ENCODE peak calls at places on chromosomes 6 and 20, in four cellular contexts. One of them, this sample, is unnamed.
A peak's percentile ranks its signal among the peaks of the same experiment; 100 is the strongest.

GRCh38 chr20:41618807-41619294 is 674 bp upstream of the CHD6 start:
- DNase-seq in trophoblast cell: peak; percentile 9
- DNase-seq in mesenchymal stem cell: peak; percentile 23
- DNase-seq in neuronal stem cell: no peak
- DNase-seq in this sample: no peak

GRCh38 chr6:56521988-56522387 is 120.7 kb downstream of the DST start:
- DNase-seq in trophoblast cell: no peak
- DNase-seq in mesenchymal stem cell: peak; percentile 40
- DNase-seq in neuronal stem cell: no peak
- DNase-seq in this sample: no peak

GRCh38 chr6:44267252-44267651 is 1.9 kb upstream of the NFKBIE start:
- DNase-seq in trophoblast cell: no peak
- DNase-seq in mesenchymal stem cell: no peak
- DNase-seq in neuronal stem cell: no peak
- DNase-seq in this sample: no peak

GRCh38 chr6:24640166-24640565 is 5.8 kb downstream of the KIAA0319 start:
- DNase-seq in trophoblast cell: peak; percentile 95
- DNase-seq in mesenchymal stem cell: no peak
- DNase-seq in neuronal stem cell: no peak
- DNase-seq in this sample: no peak

GRCh38 chr20:33209789-33210188 is 7.4 kb upstream of the BPIFA3 start:
- DNase-seq in trophoblast cell: peak; percentile 95
- DNase-seq in mesenchymal stem cell: peak; percentile 61
- DNase-seq in neuronal stem cell: peak; percentile 85
- DNase-seq in this sample: peak; percentile 84

GRCh38 chr20:6768228-6769185 is 1.0 kb downstream of the BMP2 start:
- DNase-seq in trophoblast cell: no peak
- DNase-seq in mesenchymal stem cell: peak; percentile 61
- DNase-seq in neuronal stem cell: peak; percentile 46
- DNase-seq in this sample: peak; percentile 43

GRCh38 chr6:75368151-75368779 is 83.7 kb upstream of the TMEM30A start:
- DNase-seq in trophoblast cell: peak; percentile 80
- DNase-seq in mesenchymal stem cell: peak; percentile 47
- DNase-seq in neuronal stem cell: peak; percentile 33
- DNase-seq in this sample: peak; percentile 76

GRCh38 chr20:59014680-59015389 is 4.4 kb upstream of the TUBB1 start:
- DNase-seq in trophoblast cell: no peak
- DNase-seq in mesenchymal stem cell: no peak
- DNase-seq in neuronal stem cell: no peak
- DNase-seq in this sample: no peak

GRCh38 chr6:80126657-80127350 is 20.3 kb downstream of the BCKDHB start:
- DNase-seq in trophoblast cell: no peak
- DNase-seq in mesenchymal stem cell: no peak
- DNase-seq in neuronal stem cell: no peak
- DNase-seq in this sample: no peak

GRCh38 chr20:8205996-8206395 is 73.9 kb downstream of the PLCB1 start:
- DNase-seq in trophoblast cell: no peak
- DNase-seq in mesenchymal stem cell: no peak
- DNase-seq in neuronal stem cell: no peak
- DNase-seq in this sample: no peak

GRCh38 chr6:107713214-107713962 is 110.7 kb downstream of the SCML4 start:
- DNase-seq in trophoblast cell: no peak
- DNase-seq in mesenchymal stem cell: no peak
- DNase-seq in neuronal stem cell: no peak
- DNase-seq in this sample: no peak

GRCh38 chr20:4245542-4245941 is 230.2 kb upstream of the RNF24 start:
- DNase-seq in trophoblast cell: no peak
- DNase-seq in mesenchymal stem cell: no peak
- DNase-seq in neuronal stem cell: no peak
- DNase-seq in this sample: no peak

GRCh38 chr6:9516207-9516606 is 898.7 kb downstream of the TFAP2A start:
- DNase-seq in trophoblast cell: peak; percentile 32
- DNase-seq in mesenchymal stem cell: peak; percentile 68
- DNase-seq in neuronal stem cell: peak; percentile 17
- DNase-seq in this sample: peak; percentile 30

GRCh38 chr6:129448965-129449364 is 261.0 kb downstream of the ARHGAP18 start:
- DNase-seq in trophoblast cell: no peak
- DNase-seq in mesenchymal stem cell: no peak
- DNase-seq in neuronal stem cell: no peak
- DNase-seq in this sample: no peak

GRCh38 chr20:5268449-5268848 is 48.3 kb downstream of the PROKR2 start:
- DNase-seq in trophoblast cell: peak; percentile 29
- DNase-seq in mesenchymal stem cell: no peak
- DNase-seq in neuronal stem cell: no peak
- DNase-seq in this sample: no peak

GRCh38 chr20:5267092-5267491 is 49.7 kb downstream of the PROKR2 start:
- DNase-seq in trophoblast cell: no peak
- DNase-seq in mesenchymal stem cell: no peak
- DNase-seq in neuronal stem cell: no peak
- DNase-seq in this sample: no peak

GRCh38 chr20:5270608-5271007 is 46.1 kb downstream of the PROKR2 start:
- DNase-seq in trophoblast cell: no peak
- DNase-seq in mesenchymal stem cell: no peak
- DNase-seq in neuronal stem cell: peak; percentile 15
- DNase-seq in this sample: peak; percentile 64

GRCh38 chr20:5272268-5272667 is 44.5 kb downstream of the PROKR2 start:
- DNase-seq in trophoblast cell: no peak
- DNase-seq in mesenchymal stem cell: no peak
- DNase-seq in neuronal stem cell: no peak
- DNase-seq in this sample: no peak
- H3K23ac ChIP-seq in trophoblast cell: no peak overlapping the region
- H3K23ac ChIP-seq in mesenchymal stem cell: no peak overlapping the region
- H3K23ac ChIP-seq in neuronal stem cell: no peak overlapping the region
- H3K23ac ChIP-seq in this sample: no peak overlapping the region

GRCh38 chr6:34236423-34237315 is at the start of gene HMGA1:
- DNase-seq in trophoblast cell: peak; percentile 90
- DNase-seq in mesenchymal stem cell: peak; percentile 91
- DNase-seq in neuronal stem cell: peak; percentile 91
- DNase-seq in this sample: peak; percentile 83
- H3K23ac ChIP-seq in trophoblast cell: no peak within 1 kb of the TSS
- H3K23ac ChIP-seq in mesenchymal stem cell: peak within 1 kb of the TSS; percentile 97
- H3K23ac ChIP-seq in neuronal stem cell: peak within 1 kb of the TSS; percentile 100
- H3K23ac ChIP-seq in this sample: no peak within 1 kb of the TSS

GRCh38 chr6:90008189-90008907 is 114.1 kb downstream of the GJA10 start:
- DNase-seq in trophoblast cell: no peak
- DNase-seq in mesenchymal stem cell: no peak
- DNase-seq in neuronal stem cell: no peak
- DNase-seq in this sample: no peak
- H3K23ac ChIP-seq in trophoblast cell: no peak overlapping the region
- H3K23ac ChIP-seq in mesenchymal stem cell: no peak overlapping the region
- H3K23ac ChIP-seq in neuronal stem cell: no peak overlapping the region
- H3K23ac ChIP-seq in this sample: no peak overlapping the region

GRCh38 chr6:149080511-149080910 is 237.0 kb upstream of the TAB2 start:
- DNase-seq in trophoblast cell: no peak
- DNase-seq in mesenchymal stem cell: peak; percentile 38
- DNase-seq in neuronal stem cell: no peak
- DNase-seq in this sample: no peak
- H3K23ac ChIP-seq in trophoblast cell: no peak overlapping the region
- H3K23ac ChIP-seq in mesenchymal stem cell: no peak overlapping the region
- H3K23ac ChIP-seq in neuronal stem cell: no peak overlapping the region
- H3K23ac ChIP-seq in this sample: no peak overlapping the region

DNA sequence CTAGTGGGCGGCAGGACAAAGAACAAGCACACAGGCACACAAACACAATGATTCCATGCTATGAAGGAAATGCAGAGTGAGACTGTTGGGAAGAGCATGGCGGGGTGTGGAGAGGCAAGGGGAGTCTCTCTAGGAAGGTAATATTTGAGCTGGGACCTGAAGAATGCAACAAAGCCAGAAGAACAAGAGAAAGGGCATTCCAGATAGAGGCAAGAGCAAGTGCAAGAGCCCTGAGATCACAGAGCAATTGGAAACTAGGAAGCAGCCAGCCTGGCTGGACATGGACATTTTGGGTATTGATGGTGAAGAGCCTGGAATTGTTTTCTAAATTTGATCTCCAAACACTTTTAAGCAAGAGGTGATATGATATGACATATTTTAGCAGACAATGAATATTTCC is 15.4 kb downstream of the SRXN1 start:
- DNase-seq in trophoblast cell: peak; percentile 63
- DNase-seq in mesenchymal stem cell: no peak
- DNase-seq in neuronal stem cell: no peak
- DNase-seq in this sample: no peak
- H3K23ac ChIP-seq in trophoblast cell: no peak overlapping the region
- H3K23ac ChIP-seq in mesenchymal stem cell: no peak overlapping the region
- H3K23ac ChIP-seq in neuronal stem cell: no peak overlapping the region
- H3K23ac ChIP-seq in this sample: no peak overlapping the region

GRCh38 chr6:53544050-53544499 is 826 bp downstream of the GCLC start:
- DNase-seq in trophoblast cell: peak; percentile 60
- DNase-seq in mesenchymal stem cell: peak; percentile 45
- DNase-seq in neuronal stem cell: peak; percentile 27
- DNase-seq in this sample: no peak

GRCh38 chr6:53547815-53548496 is 3.1 kb upstream of the GCLC start:
- DNase-seq in trophoblast cell: peak; percentile 98
- DNase-seq in mesenchymal stem cell: peak; percentile 98
- DNase-seq in neuronal stem cell: peak; percentile 89
- DNase-seq in this sample: peak; percentile 95

GRCh38 chr6:53544500-53545308 is at the start of gene GCLC:
- DNase-seq in trophoblast cell: peak; percentile 98
- DNase-seq in mesenchymal stem cell: peak; percentile 97
- DNase-seq in neuronal stem cell: peak; percentile 96
- DNase-seq in this sample: peak; percentile 95

GRCh38 chr6:53547166-53547814 is 2.4 kb upstream of the GCLC start:
- DNase-seq in trophoblast cell: no peak
- DNase-seq in mesenchymal stem cell: no peak
- DNase-seq in neuronal stem cell: no peak
- DNase-seq in this sample: no peak

GRCh38 chr6:53546256-53546655 is 1.4 kb upstream of the GCLC start:
- DNase-seq in trophoblast cell: no peak
- DNase-seq in mesenchymal stem cell: no peak
- DNase-seq in neuronal stem cell: no peak
- DNase-seq in this sample: no peak
- H3K23ac ChIP-seq in trophoblast cell: no peak overlapping the region
- H3K23ac ChIP-seq in mesenchymal stem cell: no peak overlapping the region
- H3K23ac ChIP-seq in neuronal stem cell: no peak overlapping the region
- H3K23ac ChIP-seq in this sample: no peak overlapping the region

GRCh38 chr6:111603648-111604047 is 2.0 kb downstream of the TRAF3IP2 start:
- DNase-seq in trophoblast cell: no peak
- DNase-seq in mesenchymal stem cell: peak; percentile 37
- DNase-seq in neuronal stem cell: no peak
- DNase-seq in this sample: no peak
- H3K23ac ChIP-seq in trophoblast cell: peak overlapping the region; percentile 48
- H3K23ac ChIP-seq in mesenchymal stem cell: no peak overlapping the region
- H3K23ac ChIP-seq in neuronal stem cell: no peak overlapping the region
- H3K23ac ChIP-seq in this sample: no peak overlapping the region

DNA sequence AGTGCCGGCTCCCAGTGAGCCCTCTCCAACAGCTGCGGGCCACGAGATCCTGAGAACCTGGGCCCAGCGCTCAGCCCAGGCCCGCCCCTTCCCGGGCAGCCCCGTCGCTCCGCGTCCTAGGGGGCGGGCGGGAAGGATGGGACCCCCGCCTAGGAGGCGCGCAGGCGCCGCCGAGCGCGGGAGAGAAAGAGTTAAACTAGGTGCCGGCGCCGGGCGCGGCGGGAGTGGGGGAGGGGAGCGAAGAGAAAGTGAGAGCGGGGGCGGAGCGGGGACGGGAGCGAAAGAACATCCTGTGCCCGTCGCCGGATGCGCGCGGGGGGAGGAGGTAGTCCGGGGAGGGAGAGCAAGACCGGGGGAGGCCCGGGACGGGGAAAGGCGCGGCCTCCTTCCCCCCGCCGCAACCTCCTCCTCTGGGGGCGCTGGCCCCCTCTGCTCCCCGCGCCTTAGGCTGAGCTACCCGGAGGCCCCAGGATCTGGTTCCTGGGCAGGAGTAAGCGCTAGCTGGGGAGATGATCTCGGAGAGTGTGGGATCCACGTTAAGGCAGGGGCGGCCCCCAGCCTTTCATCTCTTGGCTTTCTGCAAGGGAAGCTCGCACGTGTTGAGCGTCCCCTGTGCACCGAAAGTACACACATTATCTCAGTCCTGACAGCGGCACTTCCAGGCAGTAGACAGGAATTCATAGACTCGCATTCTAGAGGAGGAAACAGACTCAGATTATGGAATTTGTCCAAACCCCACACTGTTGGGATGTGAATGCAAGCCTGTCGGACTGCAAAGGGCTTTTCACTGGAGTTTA is 4.9 kb upstream of the ARMC12 start:
- DNase-seq in trophoblast cell: peak; percentile 50
- DNase-seq in mesenchymal stem cell: peak; percentile 96
- DNase-seq in neuronal stem cell: peak; percentile 89
- DNase-seq in this sample: peak; percentile 94
- H3K23ac ChIP-seq in trophoblast cell: no peak overlapping the region
- H3K23ac ChIP-seq in mesenchymal stem cell: peak overlapping the region; percentile 70
- H3K23ac ChIP-seq in neuronal stem cell: peak overlapping the region; percentile 40
- H3K23ac ChIP-seq in this sample: no peak overlapping the region